ENCODE peak calls at places on chromosome 1, in seven cellular contexts. One of them, this sample, is unnamed. For H3K4me1 and H3K9me3, the result is how much of the 10 kb centered on the place peaks cover.

GRCh38 chr1:205226868-205227583 is 720 bp upstream of the TMCC2 start:
- DNase-seq in HCT116: peak
- DNase-seq in ovary: peak
- DNase-seq in effector memory CD4-positive, alpha-beta T cell: no peak
- DNase-seq in adipocyte: peak
- DNase-seq in body of pancreas: no peak
- DNase-seq in neural progenitor cell: no peak
- DNase-seq in this sample: no peak

GRCh38 chr1:104073463-104073902 is 323.8 kb downstream of the AMY1C start:
- DNase-seq in HCT116: no peak
- DNase-seq in ovary: no peak
- DNase-seq in effector memory CD4-positive, alpha-beta T cell: no peak
- DNase-seq in adipocyte: no peak
- DNase-seq in body of pancreas: no peak
- DNase-seq in neural progenitor cell: no peak
- DNase-seq in this sample: no peak

GRCh38 chr1:179774033-179774432 is 30.9 kb downstream of the FAM163A start:
- DNase-seq in HCT116: no peak
- DNase-seq in ovary: no peak
- DNase-seq in effector memory CD4-positive, alpha-beta T cell: no peak
- DNase-seq in adipocyte: no peak
- DNase-seq in body of pancreas: no peak
- DNase-seq in neural progenitor cell: no peak
- DNase-seq in this sample: no peak

GRCh38 chr1:246270236-246270635 is 236.8 kb downstream of the SMYD3 start:
- DNase-seq in HCT116: no peak
- DNase-seq in ovary: no peak
- DNase-seq in effector memory CD4-positive, alpha-beta T cell: no peak
- DNase-seq in adipocyte: no peak
- DNase-seq in body of pancreas: no peak
- DNase-seq in neural progenitor cell: no peak
- DNase-seq in this sample: no peak

GRCh38 chr1:184649500-184649899 is 105.2 kb downstream of the EDEM3 start:
- DNase-seq in HCT116: no peak
- DNase-seq in ovary: no peak
- DNase-seq in effector memory CD4-positive, alpha-beta T cell: no peak
- DNase-seq in adipocyte: no peak
- DNase-seq in body of pancreas: no peak
- DNase-seq in neural progenitor cell: no peak
- DNase-seq in this sample: no peak

GRCh38 chr1:94332516-94332915 is 85.7 kb upstream of the ABCD3 start:
- DNase-seq in HCT116: no peak
- DNase-seq in ovary: no peak
- DNase-seq in effector memory CD4-positive, alpha-beta T cell: no peak
- DNase-seq in adipocyte: no peak
- DNase-seq in body of pancreas: no peak
- DNase-seq in neural progenitor cell: no peak
- DNase-seq in this sample: no peak

GRCh38 chr1:209755926-209756607 is at the start of gene TRAF3IP3:
- DNase-seq in HCT116: no peak
- DNase-seq in ovary: no peak
- DNase-seq in effector memory CD4-positive, alpha-beta T cell: peak
- DNase-seq in adipocyte: no peak
- DNase-seq in body of pancreas: peak
- DNase-seq in neural progenitor cell: no peak
- DNase-seq in this sample: no peak

GRCh38 chr1:116286541-116286971 is 86.5 kb upstream of the ATP1A1 start:
- DNase-seq in HCT116: no peak
- DNase-seq in ovary: no peak
- DNase-seq in effector memory CD4-positive, alpha-beta T cell: no peak
- DNase-seq in adipocyte: peak
- DNase-seq in body of pancreas: no peak
- DNase-seq in neural progenitor cell: no peak
- DNase-seq in this sample: no peak

GRCh38 chr1:150159550-150159949 is 9.8 kb downstream of the PLEKHO1 start:
- DNase-seq in HCT116: no peak
- DNase-seq in ovary: no peak
- DNase-seq in effector memory CD4-positive, alpha-beta T cell: no peak
- DNase-seq in adipocyte: no peak
- DNase-seq in body of pancreas: peak
- DNase-seq in neural progenitor cell: no peak
- DNase-seq in this sample: no peak

GRCh38 chr1:211947396-211948295 is 87.7 kb downstream of the INTS7 start:
- DNase-seq in HCT116: no peak
- DNase-seq in ovary: no peak
- DNase-seq in effector memory CD4-positive, alpha-beta T cell: no peak
- DNase-seq in adipocyte: no peak
- DNase-seq in body of pancreas: no peak
- DNase-seq in neural progenitor cell: peak
- DNase-seq in this sample: no peak

GRCh38 chr1:21123287-21123961 is 53.3 kb downstream of the EIF4G3 start:
- DNase-seq in HCT116: no peak
- DNase-seq in ovary: no peak
- DNase-seq in effector memory CD4-positive, alpha-beta T cell: no peak
- DNase-seq in adipocyte: no peak
- DNase-seq in body of pancreas: no peak
- DNase-seq in neural progenitor cell: no peak
- DNase-seq in this sample: no peak

GRCh38 chr1:235583511-235584001 is 66.0 kb downstream of the GNG4 start:
- DNase-seq in HCT116: no peak
- DNase-seq in ovary: peak
- DNase-seq in effector memory CD4-positive, alpha-beta T cell: no peak
- DNase-seq in adipocyte: no peak
- DNase-seq in body of pancreas: no peak
- DNase-seq in neural progenitor cell: no peak
- DNase-seq in this sample: no peak

GRCh38 chr1:91712981-91713841 is 172.7 kb downstream of the TGFBR3 start:
- DNase-seq in HCT116: no peak
- DNase-seq in ovary: peak
- DNase-seq in effector memory CD4-positive, alpha-beta T cell: no peak
- DNase-seq in adipocyte: peak
- DNase-seq in body of pancreas: peak
- DNase-seq in neural progenitor cell: no peak
- DNase-seq in this sample: peak

GRCh38 chr1:77639056-77639455 is 43.4 kb downstream of the ZZZ3 start:
- DNase-seq in HCT116: no peak
- DNase-seq in ovary: no peak
- DNase-seq in effector memory CD4-positive, alpha-beta T cell: no peak
- DNase-seq in adipocyte: peak
- DNase-seq in body of pancreas: no peak
- DNase-seq in neural progenitor cell: no peak
- DNase-seq in this sample: no peak

GRCh38 chr1:186812560-186812959 is 16.2 kb upstream of the PLA2G4A start:
- DNase-seq in HCT116: no peak
- DNase-seq in ovary: no peak
- DNase-seq in effector memory CD4-positive, alpha-beta T cell: no peak
- DNase-seq in adipocyte: peak
- DNase-seq in body of pancreas: no peak
- DNase-seq in neural progenitor cell: no peak
- DNase-seq in this sample: no peak

GRCh38 chr1:38559180-38559874 is 300.2 kb downstream of the RRAGC start:
- DNase-seq in HCT116: no peak
- DNase-seq in ovary: peak
- DNase-seq in effector memory CD4-positive, alpha-beta T cell: peak
- DNase-seq in adipocyte: no peak
- DNase-seq in body of pancreas: peak
- DNase-seq in neural progenitor cell: no peak
- DNase-seq in this sample: no peak

GRCh38 chr1:203038217-203038741 is 12.0 kb downstream of the PPFIA4 start:
- DNase-seq in HCT116: no peak
- DNase-seq in ovary: no peak
- DNase-seq in effector memory CD4-positive, alpha-beta T cell: no peak
- DNase-seq in adipocyte: peak
- DNase-seq in body of pancreas: peak
- DNase-seq in neural progenitor cell: no peak
- DNase-seq in this sample: peak

GRCh38 chr1:43062527-43063080 is 103.9 kb upstream of the SLC2A1 start:
- DNase-seq in HCT116: no peak
- DNase-seq in ovary: no peak
- DNase-seq in effector memory CD4-positive, alpha-beta T cell: no peak
- DNase-seq in adipocyte: no peak
- DNase-seq in body of pancreas: no peak
- DNase-seq in neural progenitor cell: no peak
- DNase-seq in this sample: no peak

GRCh38 chr1:9420835-9421532 is 118.3 kb upstream of the SLC25A33 start:
- DNase-seq in HCT116: no peak
- DNase-seq in ovary: no peak
- DNase-seq in effector memory CD4-positive, alpha-beta T cell: no peak
- DNase-seq in adipocyte: no peak
- DNase-seq in body of pancreas: no peak
- DNase-seq in neural progenitor cell: no peak
- DNase-seq in this sample: no peak

GRCh38 chr1:36087233-36088123 is 1.2 kb upstream of the ADPRS start:
- DNase-seq in HCT116: no peak
- DNase-seq in ovary: peak
- DNase-seq in effector memory CD4-positive, alpha-beta T cell: no peak
- DNase-seq in adipocyte: no peak
- DNase-seq in body of pancreas: no peak
- DNase-seq in neural progenitor cell: no peak
- DNase-seq in this sample: peak

GRCh38 chr1:2587860-2588571 is 1.4 kb downstream of the PRXL2B start:
- DNase-seq in HCT116: no peak
- DNase-seq in ovary: peak
- DNase-seq in effector memory CD4-positive, alpha-beta T cell: no peak
- DNase-seq in adipocyte: no peak
- DNase-seq in body of pancreas: no peak
- DNase-seq in neural progenitor cell: no peak
- DNase-seq in this sample: no peak

GRCh38 chr1:168863647-168864234 is 134.7 kb upstream of the DPT start:
- DNase-seq in HCT116: no peak
- DNase-seq in ovary: no peak
- DNase-seq in effector memory CD4-positive, alpha-beta T cell: no peak
- DNase-seq in adipocyte: no peak
- DNase-seq in body of pancreas: no peak
- DNase-seq in neural progenitor cell: no peak
- DNase-seq in this sample: no peak

GRCh38 chr1:47507921-47508894 is 70.4 kb downstream of the FOXD2 start:
- DNase-seq in HCT116: no peak
- DNase-seq in ovary: no peak
- DNase-seq in effector memory CD4-positive, alpha-beta T cell: no peak
- DNase-seq in adipocyte: peak
- DNase-seq in body of pancreas: peak
- DNase-seq in neural progenitor cell: peak
- DNase-seq in this sample: no peak

GRCh38 chr1:207698822-207699483 is 52.9 kb upstream of the CD46 start:
- DNase-seq in HCT116: peak
- DNase-seq in ovary: peak
- DNase-seq in effector memory CD4-positive, alpha-beta T cell: no peak
- DNase-seq in adipocyte: peak
- DNase-seq in body of pancreas: peak
- DNase-seq in neural progenitor cell: peak
- DNase-seq in this sample: no peak

GRCh38 chr1:35505911-35506798 is 51.0 kb downstream of the KIAA0319L start:
- DNase-seq in HCT116: peak
- DNase-seq in ovary: no peak
- DNase-seq in effector memory CD4-positive, alpha-beta T cell: peak
- DNase-seq in adipocyte: peak
- DNase-seq in body of pancreas: peak
- DNase-seq in neural progenitor cell: no peak
- DNase-seq in this sample: no peak

GRCh38 chr1:35120458-35121133 is 41.4 kb downstream of the ZMYM1 start:
- DNase-seq in HCT116: no peak
- DNase-seq in ovary: peak
- DNase-seq in effector memory CD4-positive, alpha-beta T cell: no peak
- DNase-seq in adipocyte: peak
- DNase-seq in body of pancreas: no peak
- DNase-seq in neural progenitor cell: no peak
- DNase-seq in this sample: no peak

GRCh38 chr1:237769916-237770315 is 120.8 kb downstream of the ZP4 start:
- DNase-seq in HCT116: no peak
- DNase-seq in ovary: no peak
- DNase-seq in effector memory CD4-positive, alpha-beta T cell: no peak
- DNase-seq in adipocyte: no peak
- DNase-seq in body of pancreas: no peak
- DNase-seq in neural progenitor cell: no peak
- DNase-seq in this sample: no peak

DNA sequence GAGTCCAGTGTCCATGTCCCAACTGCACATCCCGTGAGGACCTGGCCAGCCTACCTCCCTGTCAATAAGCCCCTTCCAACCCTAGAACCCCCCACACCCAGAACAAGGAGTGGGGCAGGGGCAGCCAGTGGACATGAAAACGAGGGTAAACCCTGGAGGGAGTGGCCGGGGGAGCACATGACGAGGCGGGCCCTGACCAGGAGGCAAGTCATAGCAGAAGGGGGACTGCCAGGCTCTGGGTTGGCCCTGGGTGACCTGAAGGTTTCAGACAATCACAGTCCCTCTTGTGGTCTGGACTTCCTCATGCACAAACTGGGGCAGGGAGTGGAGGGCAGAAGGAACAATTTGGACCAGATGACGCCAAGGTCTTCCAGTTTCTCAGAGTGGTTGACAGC is 100.3 kb downstream of the GLIS1 start:
- DNase-seq in HCT116: no peak
- DNase-seq in ovary: no peak
- DNase-seq in effector memory CD4-positive, alpha-beta T cell: no peak
- DNase-seq in adipocyte: no peak
- DNase-seq in body of pancreas: no peak
- DNase-seq in neural progenitor cell: no peak
- DNase-seq in this sample: no peak
- H3K4me1 ChIP-seq in HCT116: under half
- H3K4me1 ChIP-seq in ovary: under half
- H3K4me1 ChIP-seq in effector memory CD4-positive, alpha-beta T cell: under half
- H3K4me1 ChIP-seq in adipocyte: under half
- H3K4me1 ChIP-seq in body of pancreas: under half
- H3K4me1 ChIP-seq in neural progenitor cell: under half
- H3K4me1 ChIP-seq in this sample: under half

GRCh38 chr1:11505591-11506538 is 26.9 kb downstream of the DISP3 start:
- DNase-seq in HCT116: no peak
- DNase-seq in ovary: no peak
- DNase-seq in effector memory CD4-positive, alpha-beta T cell: no peak
- DNase-seq in adipocyte: no peak
- DNase-seq in body of pancreas: no peak
- DNase-seq in neural progenitor cell: no peak
- DNase-seq in this sample: no peak
- H3K9me3 ChIP-seq in HCT116: under half
- H3K9me3 ChIP-seq in ovary: under half
- H3K9me3 ChIP-seq in effector memory CD4-positive, alpha-beta T cell: under half
- H3K9me3 ChIP-seq in adipocyte: half or more
- H3K9me3 ChIP-seq in body of pancreas: under half
- H3K9me3 ChIP-seq in neural progenitor cell: under half
- H3K9me3 ChIP-seq in this sample: under half

GRCh38 chr1:171434717-171435346 is 50.5 kb upstream of the PRRC2C start:
- DNase-seq in HCT116: no peak
- DNase-seq in ovary: no peak
- DNase-seq in effector memory CD4-positive, alpha-beta T cell: no peak
- DNase-seq in adipocyte: peak
- DNase-seq in body of pancreas: peak
- DNase-seq in neural progenitor cell: no peak
- DNase-seq in this sample: peak
- H3K4me1 ChIP-seq in HCT116: under half
- H3K4me1 ChIP-seq in ovary: under half
- H3K4me1 ChIP-seq in effector memory CD4-positive, alpha-beta T cell: under half
- H3K4me1 ChIP-seq in adipocyte: under half
- H3K4me1 ChIP-seq in body of pancreas: under half
- H3K4me1 ChIP-seq in neural progenitor cell: under half
- H3K4me1 ChIP-seq in this sample: under half

DNA sequence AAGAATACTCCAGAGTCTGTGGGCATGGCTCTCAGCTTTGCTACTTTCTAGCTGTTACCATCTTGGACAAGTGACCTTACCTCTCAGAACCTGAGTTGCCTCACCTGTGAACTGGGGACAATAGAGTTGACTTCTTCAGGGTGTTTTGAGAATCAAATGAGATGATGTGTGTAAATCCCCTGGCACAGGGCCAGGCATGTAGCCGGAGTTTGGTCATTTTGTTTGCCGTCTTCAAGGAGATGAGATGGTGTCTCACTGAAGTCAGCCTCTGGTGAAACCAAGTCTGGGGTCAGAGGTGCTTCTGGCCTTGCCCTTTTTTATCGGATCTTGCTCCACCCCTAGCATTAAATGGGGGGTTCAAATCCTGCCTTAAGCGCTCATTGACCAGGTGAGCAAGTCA is 149.2 kb upstream of the TMEM51 start:
- DNase-seq in HCT116: no peak
- DNase-seq in ovary: no peak
- DNase-seq in effector memory CD4-positive, alpha-beta T cell: no peak
- DNase-seq in adipocyte: no peak
- DNase-seq in body of pancreas: no peak
- DNase-seq in neural progenitor cell: no peak
- DNase-seq in this sample: no peak
- H3K9me3 ChIP-seq in HCT116: under half
- H3K9me3 ChIP-seq in ovary: under half
- H3K9me3 ChIP-seq in effector memory CD4-positive, alpha-beta T cell: under half
- H3K9me3 ChIP-seq in adipocyte: under half
- H3K9me3 ChIP-seq in body of pancreas: under half
- H3K9me3 ChIP-seq in neural progenitor cell: under half
- H3K9me3 ChIP-seq in this sample: under half

This sample was measured in right atrium auricular region.